ENCODE peak calls at places on chromosomes 12 and 14, in five cellular contexts. V, W, M, B and D are unnamed samples.

GRCh38 chr12:60290532-60290931 is 694.7 kb downstream of the SLC16A7 start:
- DNase-seq in B (no peak), M (no peak), W (no peak), V (no peak), D (no peak)

GRCh38 chr12:60849723-60850122 is 1253.9 kb downstream of the SLC16A7 start:
- DNase-seq in V (no peak), W (no peak), M (no peak), B (no peak), D (no peak)

GRCh38 chr12:52045794-52046199 is 5.4 kb upstream of the NR4A1 start:
- DNase-seq in V (no peak), B (no peak), M (no peak), W (no peak), D (no peak)

GRCh38 chr12:49750027-49750977 is 8.9 kb downstream of the TMBIM6 start:
- DNase-seq in W (peak), V (no peak), M (peak), B (no peak), D (peak)

GRCh38 chr12:62847709-62848108 is 87.2 kb downstream of the PPM1H start:
- DNase-seq in M (no peak), W (no peak), V (no peak), B (no peak), D (no peak)

GRCh38 chr12:76288218-76288617 is 60.0 kb downstream of the BBS10 start:
- DNase-seq in W (no peak), B (no peak), M (no peak), V (no peak), D (no peak)

GRCh38 chr14:51448831-51449665 is 202.7 kb upstream of the FRMD6 start:
- DNase-seq in M (no peak), B (no peak), V (no peak), W (peak), D (no peak)

GRCh38 chr12:49664591-49665146 is 41.3 kb downstream of the PRPF40B start:
- DNase-seq in M (no peak), W (no peak), V (no peak), B (no peak), D (no peak)

GRCh38 chr14:68530443-68530842 is 262.4 kb downstream of the ZFP36L1 start:
- DNase-seq in V (no peak), B (no peak), M (no peak), W (no peak), D (no peak)

GRCh38 chr12:82203076-82203475 is 155.1 kb downstream of the CCDC59 start:
- DNase-seq in B (no peak), W (no peak), V (no peak), M (no peak), D (no peak)

GRCh38 chr12:51886021-51886710 is 1.7 kb upstream of the ANKRD33 start:
- DNase-seq in M (peak), V (peak), B (no peak), W (peak), D (peak)

DNA sequence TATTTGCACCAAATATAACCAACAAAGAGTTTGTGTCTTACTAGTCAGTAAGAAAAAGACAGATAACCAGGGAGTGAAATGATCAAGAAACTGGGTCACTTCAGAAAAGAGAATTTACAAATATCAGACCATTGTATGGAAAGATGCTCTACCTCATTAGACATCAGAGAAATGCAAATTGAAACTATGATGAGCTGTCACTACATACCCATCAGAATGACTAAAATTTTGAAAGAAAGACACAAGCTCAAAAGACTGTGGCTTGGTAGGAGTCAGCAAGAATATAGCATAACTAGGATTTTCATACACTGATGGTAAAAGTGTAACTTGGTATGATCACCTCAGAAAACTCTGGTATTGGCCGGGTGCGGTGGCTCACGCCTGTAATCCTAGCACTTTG is 247.2 kb downstream of the BMP4 start:
- DNase-seq in M (no peak), B (no peak), W (no peak), V (no peak), D (no peak)
- TF ChIP-seq MAFK in M (no peak), B (no peak), W (no peak), V (no peak), D (no peak)

DNA sequence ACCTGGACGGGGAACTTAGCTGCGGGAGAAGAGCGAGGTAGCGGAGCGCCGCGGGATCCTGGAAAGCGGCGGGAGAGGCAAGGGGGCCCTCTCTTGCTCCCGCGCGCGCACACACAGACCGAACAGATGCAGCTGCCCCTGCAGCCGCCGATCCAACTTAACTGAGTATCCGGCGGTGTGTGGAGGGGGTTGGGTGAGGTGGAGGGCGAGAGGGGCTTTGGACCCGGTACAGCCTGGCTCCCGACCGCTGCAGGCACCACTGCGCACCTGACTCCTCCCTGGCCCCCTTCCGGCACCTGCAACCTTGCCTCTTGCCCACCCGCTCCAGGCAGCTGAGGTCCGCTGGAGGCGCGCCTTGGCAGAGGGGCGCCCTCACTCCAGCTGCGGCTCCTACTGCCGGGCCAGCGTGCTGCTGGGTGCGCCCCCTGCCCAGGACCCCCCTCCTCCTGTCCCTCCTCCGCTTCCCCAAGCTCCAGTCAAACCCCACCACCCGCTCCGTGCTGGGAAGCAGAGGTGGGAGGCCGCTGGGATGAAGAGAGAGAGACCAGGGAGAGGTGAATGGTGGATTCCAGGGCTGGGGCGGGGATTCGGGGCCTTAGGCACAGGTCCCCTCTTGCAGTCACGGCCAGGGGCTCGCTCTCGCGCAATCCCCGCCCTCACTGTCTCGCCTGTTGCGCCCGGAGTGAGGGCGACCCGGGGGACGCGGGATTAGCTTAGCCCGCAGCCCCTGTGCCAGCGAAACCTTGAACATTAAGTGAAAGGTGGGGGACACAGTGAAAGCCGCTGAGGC is 2.6 kb downstream of the DIO3 start:
- DNase-seq in V (no peak), B (no peak), W (no peak), M (no peak), D (no peak)
- TF ChIP-seq MAFK in V (no peak), B (no peak), W (no peak), M (no peak), D (no peak)

GRCh38 chr12:27425306-27425705 is 21.2 kb upstream of the SMCO2 start:
- DNase-seq in M (no peak), V (no peak), B (no peak), W (no peak), D (no peak)
- TF ChIP-seq MAFK in M (no peak), V (no peak), B (no peak), W (no peak), D (no peak)

GRCh38 chr14:64074961-64075619 is 219.1 kb downstream of the ESR2 start:
- DNase-seq in M (no peak), W (peak), B (no peak), V (peak), D (no peak)
- TF ChIP-seq MAFK in M (no peak), W (no peak), B (no peak), V (no peak), D (no peak)